ENCODE peak calls at places on chromosomes 7 and 10, in nine cellular contexts. I is A549; S is CD8-positive, alpha-beta T cell; G is Peyer's patch; Y is hepatocyte; P is suprapubic skin; O is endodermal cell; R is lower lobe of right lung; X is upper lobe of left lung. M is an unnamed sample.

GRCh38 chr7:116780966-116781365 is 81.4 kb upstream of the CAPZA2 start:
- DNase-seq in Y (peak; percentile 68), O (peak; percentile 67), I (no peak), G (no peak), R (peak; percentile 48), S (no peak), P (no peak), X (no peak), M (peak; percentile 76)

GRCh38 chr7:75971309-75971960 is 23.0 kb downstream of the TMEM120A start:
- DNase-seq in O (no peak), R (no peak), I (no peak), G (no peak), Y (no peak), P (no peak), S (no peak), X (no peak), M (no peak)

GRCh38 chr7:108263364-108263951 is 133.3 kb upstream of the LAMB4 start:
- DNase-seq in S (no peak), R (no peak), O (no peak), P (no peak), G (peak; percentile 50), I (no peak), Y (no peak), X (peak; percentile 10), M (peak; percentile 14)

GRCh38 chr10:46020871-46021553 is 9.4 kb downstream of the NCOA4 start:
- DNase-seq in P (no peak), I (no peak), R (no peak), Y (no peak), O (no peak), S (no peak), G (no peak), X (no peak), M (no peak)

GRCh38 chr10:75492151-75492550 is 60.7 kb downstream of the LRMDA start:
- DNase-seq in G (no peak), O (no peak), I (no peak), Y (no peak), P (no peak), R (no peak), X (no peak), S (no peak), M (no peak)

GRCh38 chr7:26397786-26398435 is 106.2 kb downstream of the SNX10 start:
- DNase-seq in O (peak; percentile 86), Y (peak; percentile 51), P (no peak), S (no peak), I (peak; percentile 40), G (peak; percentile 59), R (no peak), X (peak; percentile 90), M (peak; percentile 34)

GRCh38 chr7:128210590-128211570 is 30.2 kb upstream of the LEP start:
- DNase-seq in P (no peak), O (peak; percentile 64), I (no peak), G (no peak), S (no peak), R (no peak), X (no peak), Y (no peak), M (no peak)

GRCh38 chr10:6504296-6504695 is 75.8 kb downstream of the PRKCQ start:
- DNase-seq in Y (no peak), O (no peak), X (no peak), I (no peak), R (no peak), P (no peak), G (no peak), S (no peak), M (no peak)

GRCh38 chr7:42315631-42316030 is 78.6 kb upstream of the GLI3 start:
- DNase-seq in O (no peak), Y (no peak), P (no peak), I (no peak), R (no peak), G (no peak), X (no peak), S (no peak), M (no peak)

GRCh38 chr10:121959671-121960070 is 15.3 kb downstream of the NSMCE4A start:
- DNase-seq in S (no peak), I (no peak), X (no peak), Y (no peak), G (no peak), R (no peak), P (no peak), O (no peak), M (no peak)

GRCh38 chr7:96235281-96235680 is 86.6 kb downstream of the SLC25A13 start:
- DNase-seq in P (no peak), X (no peak), O (no peak), G (no peak), Y (no peak), I (no peak), S (no peak), R (no peak), M (no peak)

GRCh38 chr10:5946786-5947185 is 30.6 kb downstream of the IL15RA start:
- DNase-seq in R (peak; percentile 44), X (no peak), I (no peak), O (no peak), Y (no peak), P (no peak), G (no peak), S (no peak), M (no peak)

GRCh38 chr10:113052076-113052830 is 102.2 kb downstream of the TCF7L2 start:
- DNase-seq in X (no peak), I (no peak), Y (no peak), G (no peak), R (no peak), S (no peak), O (no peak), P (no peak), M (no peak)

GRCh38 chr7:49771427-49772176 is 1.8 kb upstream of the VWC2 start:
- DNase-seq in S (no peak), P (no peak), Y (no peak), O (no peak), R (no peak), G (no peak), I (no peak), X (no peak), M (no peak)

GRCh38 chr7:231030-231857 is 38.9 kb downstream of the FAM20C start:
- DNase-seq in P (no peak), R (no peak), X (peak; percentile 85), O (no peak), I (no peak), S (no peak), G (no peak), Y (no peak), M (no peak)

GRCh38 chr7:29488977-29489376 is 74.7 kb upstream of the PRR15 start:
- DNase-seq in S (no peak), P (no peak), O (no peak), R (no peak), I (no peak), X (no peak), G (no peak), Y (peak; percentile 20), M (no peak)

GRCh38 chr10:100065084-100065660 is 16.5 kb downstream of the CPN1 start:
- DNase-seq in X (peak; percentile 59), I (no peak), P (no peak), O (peak; percentile 93), S (no peak), R (no peak), Y (no peak), G (no peak), M (no peak)

GRCh38 chr7:100827330-100828226 is at the start of gene EPHB4:
- DNase-seq in Y (peak; percentile 91), R (peak; percentile 84), X (peak; percentile 95), P (peak; percentile 83), I (peak; percentile 73), O (peak; percentile 96), G (peak; percentile 78), S (no peak), M (peak; percentile 78)

GRCh38 chr10:89518876-89519842 is 16.2 kb downstream of the SLC16A12 start:
- DNase-seq in I (no peak), Y (peak; percentile 30), X (no peak), O (no peak), S (no peak), R (no peak), G (no peak), P (no peak), M (no peak)

GRCh38 chr7:26567263-26567662 is 275.6 kb downstream of the SNX10 start:
- DNase-seq in G (no peak), P (no peak), O (peak; percentile 64), X (no peak), S (no peak), I (no peak), R (no peak), Y (no peak), M (no peak)

GRCh38 chr7:139159900-139160675 is 50.6 kb upstream of the ZC3HAV1 start:
- DNase-seq in R (peak; percentile 70), I (no peak), G (no peak), O (no peak), X (no peak), Y (no peak), S (no peak), P (no peak), M (peak; percentile 58)

DNA sequence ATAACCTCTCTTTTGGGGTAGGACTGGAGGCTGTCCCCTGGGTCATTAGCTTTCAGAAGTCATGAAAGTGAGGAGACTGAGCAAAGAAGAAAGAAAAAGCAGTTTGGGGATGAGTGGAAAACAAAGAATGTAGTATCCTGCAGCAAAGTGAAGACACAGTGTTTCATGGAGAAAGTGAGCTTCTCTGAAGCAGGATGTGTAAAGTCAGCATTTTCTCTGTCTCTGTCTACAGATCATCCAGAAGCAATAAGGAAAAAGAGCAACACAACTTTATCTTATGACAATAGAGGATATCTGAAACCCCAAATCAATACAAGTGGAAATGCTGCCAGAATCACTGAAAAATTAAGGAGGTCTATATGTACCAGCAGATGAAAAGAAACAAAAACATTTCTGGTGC is 28.4 kb upstream of the ZNF248 start:
- DNase-seq in G (no peak), R (no peak), Y (no peak), I (no peak), P (no peak), O (no peak), S (no peak), X (no peak), M (no peak)
- H3K9me3 ChIP-seq in G (no peaks in the 10 kb centered on the region), R (no peaks in the 10 kb centered on the region), Y (peaks cover 6% of the 10 kb centered on the region), I (peaks cover 25% of the 10 kb centered on the region), P (peaks cover 5% of the 10 kb centered on the region), O (peaks cover 74% of the 10 kb centered on the region), S (no peaks in the 10 kb centered on the region), X (no peaks in the 10 kb centered on the region), M (no peaks in the 10 kb centered on the region)

GRCh38 chr10:86828145-86828544 is 71.7 kb downstream of the BMPR1A start:
- DNase-seq in Y (no peak), R (no peak), I (no peak), X (no peak), S (no peak), P (no peak), O (no peak), G (no peak), M (no peak)
- H3K4me1 ChIP-seq in Y (no peaks in the 10 kb centered on the region), R (peaks cover 7% of the 10 kb centered on the region), I (peaks cover 20% of the 10 kb centered on the region), X (peaks cover 3% of the 10 kb centered on the region), S (no peaks in the 10 kb centered on the region), P (peaks cover 13% of the 10 kb centered on the region), O (peaks cover 2% of the 10 kb centered on the region), G (no peaks in the 10 kb centered on the region), M (peaks cover 12% of the 10 kb centered on the region)

GRCh38 chr7:46463170-46463569 is 542.1 kb upstream of the IGFBP3 start:
- DNase-seq in I (no peak), X (no peak), O (no peak), S (no peak), P (no peak), Y (no peak), G (no peak), R (no peak), M (no peak)
- H3K9me3 ChIP-seq in I (peaks cover 7% of the 10 kb centered on the region), X (peaks cover 38% of the 10 kb centered on the region), O (peaks cover 37% of the 10 kb centered on the region), S (peaks cover 12% of the 10 kb centered on the region), P (peaks cover 39% of the 10 kb centered on the region), Y (peaks cover 7% of the 10 kb centered on the region), G (peaks cover 5% of the 10 kb centered on the region), R (peaks cover 56% of the 10 kb centered on the region), M (no peaks in the 10 kb centered on the region)

GRCh38 chr7:92765725-92766124 is 70.6 kb downstream of the CDK6 start:
- DNase-seq in O (no peak), X (no peak), P (no peak), Y (peak; percentile 51), G (no peak), S (no peak), I (no peak), R (no peak), M (no peak)
- H3K4me1 ChIP-seq in O (peaks cover 10% of the 10 kb centered on the region), X (peaks cover 7% of the 10 kb centered on the region), P (peaks cover 12% of the 10 kb centered on the region), Y (peaks cover 22% of the 10 kb centered on the region), G (no peaks in the 10 kb centered on the region), S (no peaks in the 10 kb centered on the region), I (peaks cover 95% of the 10 kb centered on the region), R (peaks cover 8% of the 10 kb centered on the region), M (no peaks in the 10 kb centered on the region)